ENCODE peak calls at places on chromosomes 2 and 18, in six cellular contexts. S is prostate gland, O is A673, I is cardiac muscle cell, Q is K562, D is suprapubic skin. F is an unnamed sample. For H3K4me1, the result is how much of the 10 kb centered on the place peaks cover.

GRCh38 chr2:40654346-40654745 is 202.5 kb upstream of the SLC8A1 start:
- DNase-seq in Q (no peak), I (no peak), O (no peak), S (no peak), D (no peak), F (no peak)

GRCh38 chr2:189783451-189783926 is 650 bp downstream of the ORMDL1 start:
- DNase-seq in D (no peak), O (peak), S (no peak), I (peak), Q (peak), F (no peak)

GRCh38 chr2:198008230-198008629 is 203.8 kb downstream of the PLCL1 start:
- DNase-seq in I (no peak), D (no peak), S (no peak), Q (no peak), O (no peak), F (no peak)

GRCh38 chr18:64202836-64203235 is 53.9 kb upstream of the LINC00305 start:
- DNase-seq in I (peak), D (no peak), Q (no peak), O (no peak), S (no peak), F (no peak)

GRCh38 chr2:113240150-113240914 is 38.4 kb downstream of the PAX8 start:
- DNase-seq in D (peak), I (peak), O (peak), Q (no peak), S (peak), F (peak)

GRCh38 chr2:25493207-25493606 is 151.5 kb upstream of the DNMT3A start:
- DNase-seq in D (no peak), I (no peak), O (no peak), Q (no peak), S (no peak), F (no peak)

GRCh38 chr2:36408198-36408703 is 52.7 kb downstream of the CRIM1 start:
- DNase-seq in S (no peak), I (peak), D (no peak), Q (no peak), O (peak), F (no peak)

GRCh38 chr2:108583903-108584520 is 49.7 kb downstream of the LIMS1 start:
- DNase-seq in D (no peak), Q (peak), S (peak), O (peak), I (peak), F (no peak)

GRCh38 chr2:71291398-71291797 is 40.2 kb upstream of the ZNF638 start:
- DNase-seq in Q (no peak), S (no peak), O (no peak), I (peak), D (no peak), F (no peak)

GRCh38 chr2:158138255-158138654 is 36.6 kb downstream of the UPP2 start:
- DNase-seq in I (no peak), S (no peak), Q (no peak), O (peak), D (no peak), F (no peak)

GRCh38 chr18:47944972-47945843 is 14.7 kb upstream of the SMAD2 start:
- DNase-seq in I (peak), S (no peak), O (no peak), D (no peak), Q (peak), F (no peak)

GRCh38 chr2:68124321-68124720 is 33.4 kb upstream of the PNO1 start:
- DNase-seq in D (no peak), Q (no peak), I (peak), S (no peak), O (no peak), F (no peak)

GRCh38 chr2:61962095-61962984 is 56.9 kb downstream of the COMMD1 start:
- DNase-seq in Q (no peak), D (no peak), O (no peak), I (no peak), S (no peak), F (no peak)

GRCh38 chr2:68292108-68292710 is 27.5 kb downstream of the CNRIP1 start:
- DNase-seq in D (no peak), O (peak), Q (peak), S (peak), I (peak), F (no peak)

GRCh38 chr18:3411854-3412268 is 38.1 kb upstream of the TGIF1 start:
- DNase-seq in S (no peak), I (peak), O (no peak), D (no peak), Q (no peak), F (no peak)

GRCh38 chr2:182949572-182950189 is 83.2 kb upstream of the FRZB start:
- DNase-seq in S (no peak), O (peak), I (peak), Q (peak), D (no peak), F (no peak)

GRCh38 chr2:40403233-40403841 is 48.6 kb downstream of the SLC8A1 start:
- DNase-seq in S (no peak), Q (no peak), D (no peak), O (no peak), I (peak), F (no peak)

GRCh38 chr2:160719116-160719515 is 225.5 kb upstream of the RBMS1 start:
- DNase-seq in I (peak), Q (no peak), S (no peak), O (no peak), D (no peak), F (no peak)

GRCh38 chr18:28071199-28071598 is 105.7 kb downstream of the CDH2 start:
- DNase-seq in I (no peak), S (no peak), Q (no peak), D (no peak), O (no peak), F (no peak)

GRCh38 chr2:48339451-48339850 is 190.5 kb upstream of the STON1 start:
- DNase-seq in D (no peak), S (no peak), Q (no peak), O (no peak), I (no peak), F (no peak)

GRCh38 chr2:17763641-17764333 is 9.8 kb downstream of the GEN1 start:
- DNase-seq in D (no peak), S (no peak), O (no peak), I (no peak), Q (no peak), F (no peak)

GRCh38 chr2:233076749-233077148 is 16.6 kb downstream of the INPP5D start:
- DNase-seq in I (no peak), O (no peak), D (no peak), Q (no peak), S (no peak), F (no peak)

GRCh38 chr2:6914829-6915228 is 2.4 kb upstream of the RNF144A start:
- DNase-seq in I (no peak), D (no peak), Q (no peak), O (no peak), S (no peak), F (no peak)

GRCh38 chr2:111705206-111705605 is 178.8 kb downstream of the ANAPC1 start:
- DNase-seq in Q (no peak), O (no peak), I (no peak), D (peak), S (no peak), F (no peak)

GRCh38 chr2:234479465-234479864 is 17.4 kb downstream of the ARL4C start:
- DNase-seq in I (no peak), S (no peak), O (no peak), Q (no peak), D (no peak), F (no peak)

GRCh38 chr2:239216614-239217273 is 184.1 kb downstream of the HDAC4 start:
- DNase-seq in O (no peak), S (no peak), I (no peak), D (peak), Q (no peak), F (no peak)

GRCh38 chr2:9138507-9139085 is 68.0 kb upstream of the ASAP2 start:
- DNase-seq in O (no peak), I (no peak), S (no peak), Q (peak), D (no peak), F (no peak)

GRCh38 chr18:39604836-39605235 is 2039.2 kb upstream of the CELF4 start:
- DNase-seq in O (no peak), Q (no peak), S (no peak), D (no peak), I (peak), F (no peak)

GRCh38 chr2:235390816-235391194 is 103.0 kb upstream of the AGAP1 start:
- DNase-seq in Q (no peak), D (no peak), I (no peak), S (no peak), O (no peak), F (no peak)

GRCh38 chr2:216626875-216627245 is 6.4 kb upstream of the IGFBP2 start:
- DNase-seq in I (no peak), D (no peak), O (no peak), Q (no peak), S (no peak), F (no peak)

GRCh38 chr18:75226956-75227316 is 16.3 kb downstream of the TSHZ1 start:
- DNase-seq in O (no peak), Q (no peak), D (no peak), S (no peak), I (no peak), F (no peak)

GRCh38 chr18:75223687-75224347 is 13.2 kb downstream of the TSHZ1 start:
- DNase-seq in S (no peak), D (no peak), O (no peak), Q (no peak), I (no peak), F (no peak)

GRCh38 chr18:75228967-75229366 is 18.4 kb downstream of the TSHZ1 start:
- DNase-seq in O (no peak), S (no peak), I (no peak), Q (no peak), D (no peak), F (no peak)

GRCh38 chr18:75227535-75227934 is 16.9 kb downstream of the TSHZ1 start:
- DNase-seq in O (no peak), I (peak), S (no peak), Q (no peak), D (no peak), F (no peak)

DNA sequence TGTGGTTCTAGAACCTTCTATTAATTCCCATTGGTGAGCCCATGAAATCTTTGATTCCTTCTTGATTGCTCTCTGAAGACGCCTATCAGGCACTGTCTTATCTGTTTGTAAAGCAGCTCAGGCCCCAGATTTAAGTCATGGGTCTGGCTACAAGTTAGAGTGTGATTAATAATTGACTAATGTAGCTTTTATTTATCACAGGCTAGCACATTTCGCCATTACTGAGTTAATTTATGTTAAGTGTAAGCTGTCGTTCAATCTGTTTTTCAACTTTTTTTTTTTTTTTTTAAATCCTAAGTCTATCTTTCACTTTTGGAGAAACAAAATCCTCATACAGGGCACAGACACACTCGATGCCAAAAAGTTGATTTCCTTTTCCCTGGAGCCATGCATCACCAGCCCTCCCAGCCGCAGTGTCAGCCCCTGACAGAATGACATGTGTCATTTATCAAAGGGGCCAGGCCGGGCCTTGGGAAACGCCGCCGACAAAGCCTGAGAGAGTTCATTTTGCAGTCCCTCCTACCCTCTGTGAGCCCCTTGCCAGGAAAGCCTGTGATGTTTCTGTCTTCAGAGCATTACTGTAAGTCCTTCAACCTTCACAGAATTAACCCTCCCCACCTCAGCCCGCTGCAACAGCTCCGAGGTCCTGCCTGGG is 15.8 kb downstream of the TSHZ1 start:
- DNase-seq in O (no peak), D (no peak), S (no peak), I (peak), Q (peak), F (no peak)
- H3K4me3 ChIP-seq in O (no peak), D (peak), S (no peak), I (no peak), Q (no peak), F (no peak)

GRCh38 chr2:176984987-176985386 is 227.6 kb upstream of the HNRNPA3 start:
- DNase-seq in S (no peak), Q (no peak), O (no peak), I (no peak), D (no peak), F (no peak)
- H3K4me1 ChIP-seq in S (under half), Q (under half), O (under half), I (under half), D (under half), F (under half)

DNA sequence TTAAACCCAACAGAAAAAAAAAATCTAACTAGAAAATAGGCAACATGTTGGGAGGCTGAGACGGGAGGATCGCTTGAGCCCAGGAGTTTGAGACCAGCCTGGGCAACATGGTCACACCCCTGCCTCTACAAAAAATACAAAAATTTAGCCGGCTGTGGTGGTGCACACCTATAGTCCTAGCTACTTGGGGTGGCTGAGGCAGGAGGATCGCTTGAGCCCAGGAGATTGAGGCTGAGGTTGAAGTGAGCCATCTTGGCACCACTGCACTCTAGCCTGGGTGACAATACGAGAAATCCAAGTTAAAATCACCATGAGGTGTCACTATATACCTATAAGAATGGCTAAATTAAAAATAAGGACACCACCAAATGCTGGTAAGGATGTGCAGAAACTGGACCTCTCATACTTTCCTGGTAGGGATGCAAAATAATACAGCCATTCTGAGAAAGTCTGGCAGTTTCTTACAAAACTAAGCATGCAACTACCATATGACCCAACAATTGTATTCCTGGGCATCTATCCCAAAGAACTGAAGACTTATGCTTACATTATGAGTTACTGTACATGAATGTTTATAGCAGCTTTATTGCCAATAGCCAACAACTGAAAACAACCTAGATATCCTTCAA is 2.2 kb downstream of the SEPTIN10 start:
- DNase-seq in D (no peak), Q (no peak), I (peak), O (peak), S (no peak), F (no peak)
- TF ChIP-seq CTCF in D (no peak), Q (no peak), I (no peak), O (no peak), S (no peak), F (peak)

DNA sequence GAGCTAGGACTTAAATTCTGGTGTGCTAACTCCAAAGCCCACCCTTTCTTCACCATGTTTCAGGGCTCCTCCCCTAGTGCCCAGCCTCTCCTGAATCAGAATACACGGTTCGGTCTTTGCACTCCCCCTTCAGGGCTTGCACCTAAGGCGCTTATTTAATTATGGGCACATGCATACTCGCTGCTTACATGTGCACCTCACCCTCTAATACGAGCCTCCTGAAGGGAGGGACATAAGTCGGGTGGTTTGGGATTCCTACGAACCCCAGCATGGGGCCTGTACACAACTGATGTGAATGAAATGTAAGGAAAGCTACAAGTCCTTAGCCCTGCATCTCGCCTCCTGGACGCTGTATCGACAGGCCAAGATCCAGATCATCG is 435 bp downstream of the IFT172 start:
- DNase-seq in O (peak), Q (no peak), S (no peak), D (no peak), I (peak), F (no peak)
- H3K4me3 ChIP-seq in O (peak), Q (peak), S (peak), D (peak), I (peak), F (peak)

GRCh38 chr2:237860273-237860935 is 981 bp downstream of the RAMP1 start:
- DNase-seq in I (no peak), S (no peak), O (no peak), Q (no peak), D (no peak), F (no peak)

GRCh38 chr2:237857791-237858190 is 1.6 kb upstream of the RAMP1 start:
- DNase-seq in I (no peak), Q (no peak), S (no peak), D (no peak), O (no peak), F (no peak)

GRCh38 chr2:237859533-237860272 is at the start of gene RAMP1:
- DNase-seq in O (peak), S (peak), Q (peak), D (no peak), I (peak), F (no peak)

GRCh38 chr2:237858294-237859081 is 935 bp upstream of the RAMP1 start:
- DNase-seq in I (peak), O (peak), D (no peak), Q (peak), S (peak), F (no peak)

GRCh38 chr2:237859082-237859433 is 365 bp upstream of the RAMP1 start:
- DNase-seq in I (no peak), O (no peak), D (no peak), Q (no peak), S (no peak), F (no peak)
- H3K4me1 ChIP-seq in I (under half), O (under half), D (under half), Q (under half), S (under half), F (under half)

GRCh38 chr2:226427538-226428307 is 371.9 kb downstream of the IRS1 start:
- DNase-seq in O (peak), D (no peak), Q (no peak), S (no peak), I (peak), F (peak)
- TF ChIP-seq CTCF in O (no peak), D (no peak), Q (no peak), S (no peak), I (no peak), F (no peak)

DNA sequence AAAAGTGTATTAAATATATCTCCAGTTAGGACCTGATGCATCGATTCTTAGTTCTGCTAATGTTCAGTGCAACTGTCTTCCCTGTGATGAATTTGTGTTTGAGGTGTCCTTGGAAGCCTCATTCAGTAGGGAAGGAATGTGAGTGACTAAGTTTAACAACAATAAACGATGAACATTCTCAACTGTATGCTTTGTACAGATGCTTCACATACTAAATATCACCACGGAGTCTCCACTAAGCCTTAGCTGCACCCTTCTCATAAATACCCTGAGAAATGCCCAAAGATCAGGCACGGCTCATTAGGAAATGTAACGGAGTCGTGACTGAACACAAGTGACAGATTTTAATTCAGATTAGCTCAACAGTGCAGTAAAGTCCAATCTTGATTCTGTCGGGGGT is 24.4 kb upstream of the AGFG1 start:
- DNase-seq in O (no peak), D (no peak), Q (no peak), S (no peak), I (no peak), F (no peak)
- H3K4me3 ChIP-seq in O (no peak), D (no peak), Q (no peak), S (no peak), I (no peak), F (no peak)

GRCh38 chr2:204110250-204111183 is 174.0 kb downstream of the ICOS start:
- DNase-seq in Q (no peak), I (peak), S (no peak), D (no peak), O (no peak), F (no peak)
- H3K4me1 ChIP-seq in Q (under half), I (under half), S (under half), D (under half), O (under half), F (under half)

GRCh38 chr2:96527052-96527964 is 9.2 kb upstream of the ARID5A start:
- DNase-seq in S (no peak), I (peak), Q (no peak), O (no peak), D (no peak), F (peak)
- TF ChIP-seq CTCF in S (no peak), I (peak), Q (no peak), O (no peak), D (no peak), F (peak)

GRCh38 chr2:64204716-64205115 is 60.5 kb upstream of the PELI1 start:
- DNase-seq in I (no peak), S (no peak), O (no peak), Q (no peak), D (no peak), F (no peak)

GRCh38 chr2:64210816-64211215 is 66.6 kb upstream of the PELI1 start:
- DNase-seq in I (no peak), D (no peak), S (peak), Q (no peak), O (no peak), F (peak)

GRCh38 chr2:64204006-64204632 is 59.9 kb upstream of the PELI1 start:
- DNase-seq in Q (no peak), S (no peak), I (peak), O (peak), D (peak), F (no peak)

GRCh38 chr2:64205415-64205814 is 61.2 kb upstream of the PELI1 start:
- DNase-seq in I (no peak), D (no peak), O (no peak), Q (no peak), S (no peak), F (no peak)

GRCh38 chr2:64207573-64207972 is 63.4 kb upstream of the PELI1 start:
- DNase-seq in D (no peak), S (no peak), Q (no peak), I (no peak), O (no peak), F (no peak)
- H3K4me3 ChIP-seq in D (no peak), S (no peak), Q (no peak), I (no peak), O (no peak), F (no peak)